ENCODE peak calls at places on chromosomes 13 and 19, in four cellular contexts. S is Calu3, B is T-cell, N is HEK293T. J is an unnamed sample.

GRCh38 chr19:7734220-7735203 is 2.6 kb upstream of the CLEC4G start:
- DNase-seq in S (no peak), B (no peak), N (no peak), J (no peak)

GRCh38 chr19:10112037-10112751 is 701 bp downstream of the P2RY11 start:
- DNase-seq in S (no peak), B (peak), N (no peak), J (no peak)

GRCh38 chr13:90519157-90519556 is 828.3 kb upstream of the MIR17HG start:
- DNase-seq in S (no peak), B (no peak), N (no peak), J (no peak)

GRCh38 chr13:72726721-72727416 is 560 bp downstream of the MZT1 start:
- DNase-seq in S (peak), B (no peak), N (peak), J (peak)

GRCh38 chr13:63396746-63397145 is 1981.1 kb upstream of the PCDH20 start:
- DNase-seq in S (no peak), B (no peak), N (no peak), J (no peak)

GRCh38 chr13:40401911-40402776 is 264.3 kb downstream of the FOXO1 start:
- DNase-seq in S (peak), B (peak), N (peak), J (peak)

GRCh38 chr19:22144394-22144793 is 52.4 kb downstream of the ZNF676 start:
- DNase-seq in S (no peak), B (no peak), N (no peak), J (peak)

GRCh38 chr19:33683881-33684549 is 62.3 kb downstream of the CHST8 start:
- DNase-seq in S (peak), B (no peak), N (peak), J (peak)

GRCh38 chr19:30224689-30225606 is 147.2 kb upstream of the ZNF536 start:
- DNase-seq in S (no peak), B (no peak), N (peak), J (peak)

GRCh38 chr13:39040206-39040605 is 1.9 kb downstream of the NHLRC3 start:
- DNase-seq in S (no peak), B (no peak), N (no peak), J (no peak)

GRCh38 chr13:50715402-50716146 is 127.9 kb downstream of the DLEU7 start:
- DNase-seq in S (no peak), B (no peak), N (no peak), J (no peak)

GRCh38 chr19:28746486-28746885 is 466.5 kb downstream of the UQCRFS1 start:
- DNase-seq in S (no peak), B (no peak), N (no peak), J (no peak)

GRCh38 chr19:4976412-4977298 is 7.7 kb downstream of the KDM4B start:
- DNase-seq in S (no peak), B (no peak), N (peak), J (no peak)

GRCh38 chr19:40799558-40800338 is 757 bp downstream of the EGLN2 start:
- DNase-seq in S (peak), B (no peak), N (peak), J (peak)

GRCh38 chr19:49398001-49398615 is 10.1 kb downstream of the KASH5 start:
- DNase-seq in S (no peak), B (no peak), N (no peak), J (no peak)

GRCh38 chr19:32387701-32388392 is 17.7 kb upstream of the DPY19L3 start:
- DNase-seq in S (no peak), B (no peak), N (no peak), J (no peak)

GRCh38 chr13:79481685-79482052 is 714 bp downstream of the NDFIP2 start:
- DNase-seq in S (peak), B (peak), N (peak), J (no peak)

GRCh38 chr13:106836186-106836802 is 268.4 kb upstream of the ARGLU1 start:
- DNase-seq in S (no peak), B (no peak), N (no peak), J (no peak)

GRCh38 chr13:62799931-62800436 is 1384.3 kb upstream of the PCDH20 start:
- DNase-seq in S (no peak), B (no peak), N (no peak), J (no peak)

GRCh38 chr19:10892256-10892655 is 20.9 kb downstream of the CARM1 start:
- DNase-seq in S (no peak), B (no peak), N (no peak), J (no peak)

GRCh38 chr13:44899967-44900366 is 89.3 kb downstream of the NUFIP1 start:
- DNase-seq in S (no peak), B (no peak), N (peak), J (no peak)

GRCh38 chr13:39538826-39539555 is 64.0 kb downstream of the LHFPL6 start:
- DNase-seq in S (no peak), B (no peak), N (no peak), J (no peak)

GRCh38 chr19:49690656-49691242 is at the start of gene CPT1C:
- DNase-seq in S (no peak), B (peak), N (no peak), J (peak)

GRCh38 chr13:52845334-52845761 is 3.1 kb downstream of the PCDH8 start:
- DNase-seq in S (no peak), B (no peak), N (peak), J (peak)

GRCh38 chr19:17305211-17305516 is 508 bp upstream of the MRPL34 start:
- DNase-seq in S (no peak), B (no peak), N (no peak), J (no peak)

GRCh38 chr19:18422530-18423191 is 3.5 kb downstream of the SSBP4 start:
- DNase-seq in S (no peak), B (no peak), N (no peak), J (no peak)

GRCh38 chr13:46655727-46656180 is 102.8 kb downstream of the LRCH1 start:
- DNase-seq in S (no peak), B (no peak), N (no peak), J (no peak)

GRCh38 chr19:10712041-10712440 is 5.8 kb upstream of the DNM2 start:
- DNase-seq in S (no peak), B (no peak), N (no peak), J (no peak)

GRCh38 chr13:113664751-113665581 is 2.1 kb upstream of the GRK1 start:
- DNase-seq in S (no peak), B (no peak), N (no peak), J (no peak)

GRCh38 chr13:75550159-75550567 is 572 bp downstream of the UCHL3 start:
- DNase-seq in S (peak), B (no peak), N (peak), J (peak)

GRCh38 chr13:64186503-64186902 is 2770.9 kb upstream of the PCDH20 start:
- DNase-seq in S (no peak), B (no peak), N (no peak), J (no peak)

GRCh38 chr13:41459754-41460111 is 2.4 kb downstream of the RGCC start:
- DNase-seq in S (no peak), B (no peak), N (no peak), J (no peak)